ENCODE peak calls at places on chromosomes 7 and 10, in four cellular contexts. V, U, O and T are unnamed samples.

GRCh38 chr10:14810969-14811953 is 26.6 kb downstream of the CDNF start:
- DNase-seq in V (no peak), U (no peak), O (no peak), T (no peak)

GRCh38 chr10:96371356-96371755 is 12.6 kb upstream of the OPALIN start:
- DNase-seq in V (no peak), U (no peak), O (no peak), T (no peak)

GRCh38 chr10:96378741-96379140 is 19.9 kb upstream of the OPALIN start:
- DNase-seq in V (no peak), U (no peak), O (no peak), T (no peak)

GRCh38 chr10:110820321-110820814 is 51.4 kb upstream of the PDCD4 start:
- DNase-seq in V (no peak), U (no peak), O (no peak), T (no peak)

GRCh38 chr10:119517235-119518141 is 25.0 kb downstream of the RGS10 start:
- DNase-seq in V (no peak), U (peak), O (no peak), T (no peak)

GRCh38 chr10:44913312-44914079 is 2.4 kb downstream of the TMEM72 start:
- DNase-seq in V (no peak), U (peak), O (no peak), T (no peak)

GRCh38 chr7:73844848-73845460 is 2.6 kb upstream of the METTL27 start:
- DNase-seq in V (no peak), U (no peak), O (peak), T (no peak)

GRCh38 chr7:24979470-24979862 is 512 bp downstream of the OSBPL3 start:
- DNase-seq in V (no peak), U (peak), O (no peak), T (peak)

GRCh38 chr7:128910569-128910945 is at the start of gene KCP:
- DNase-seq in V (no peak), U (no peak), O (no peak), T (no peak)

GRCh38 chr10:72177454-72177853 is 38.4 kb upstream of the ANAPC16 start:
- DNase-seq in V (no peak), U (no peak), O (no peak), T (no peak)

GRCh38 chr7:41881313-41882130 is 178.6 kb upstream of the INHBA start:
- DNase-seq in V (no peak), U (peak), O (no peak), T (no peak)

GRCh38 chr10:97188234-97188847 is 2.6 kb upstream of the SLIT1 start:
- DNase-seq in V (no peak), U (no peak), O (no peak), T (no peak)

GRCh38 chr10:79604294-79604693 is 6.4 kb upstream of the SFTPA1 start:
- DNase-seq in V (no peak), U (no peak), O (no peak), T (no peak)